ENCODE peak calls at places on chromosome 12, in six cellular contexts. R is tibial nerve; X is K562; B is body of pancreas; S is Karpas-422; Y is CD8-positive, alpha-beta T cell. E is an unnamed sample. For H3K27me3, the result is how much of the 10 kb centered on the place peaks cover.

GRCh38 chr12:88258396-88258795 is 116.3 kb downstream of the TMTC3 start:
- DNase-seq in R (no peak), X (no peak), B (no peak), S (peak), Y (no peak), E (no peak)

GRCh38 chr12:96989916-96990315 is 82.9 kb downstream of the NEDD1 start:
- DNase-seq in R (no peak), X (peak), B (peak), S (peak), Y (no peak), E (peak)

GRCh38 chr12:24561411-24561871 is 387.5 kb downstream of the BCAT1 start:
- DNase-seq in R (no peak), X (no peak), B (no peak), S (no peak), Y (no peak), E (peak)

GRCh38 chr12:12387521-12387920 is 30.6 kb downstream of the BORCS5 start:
- DNase-seq in R (no peak), X (peak), B (no peak), S (no peak), Y (no peak), E (peak)

GRCh38 chr12:116152268-116152667 is 125.2 kb downstream of the MED13L start:
- DNase-seq in R (no peak), X (no peak), B (no peak), S (no peak), Y (no peak), E (peak)

GRCh38 chr12:89861086-89861485 is 152.4 kb upstream of the ATP2B1 start:
- DNase-seq in R (no peak), X (peak), B (no peak), S (no peak), Y (no peak), E (no peak)

GRCh38 chr12:29782821-29783772 is 645 bp downstream of the TMTC1 start:
- DNase-seq in R (peak), X (no peak), B (peak), S (no peak), Y (no peak), E (peak)

GRCh38 chr12:24668563-24668962 is 280.3 kb downstream of the BCAT1 start:
- DNase-seq in R (no peak), X (no peak), B (no peak), S (no peak), Y (no peak), E (peak)

GRCh38 chr12:19150273-19150895 is 20.9 kb downstream of the PLEKHA5 start:
- DNase-seq in R (no peak), X (no peak), B (no peak), S (no peak), Y (no peak), E (peak)

GRCh38 chr12:15602051-15602672 is 187.0 kb downstream of the EPS8 start:
- DNase-seq in R (no peak), X (no peak), B (no peak), S (no peak), Y (no peak), E (no peak)

GRCh38 chr12:673849-674248 is 10.6 kb upstream of the NINJ2 start:
- DNase-seq in R (no peak), X (no peak), B (no peak), S (no peak), Y (no peak), E (no peak)

GRCh38 chr12:120536064-120536791 is 2.1 kb downstream of the RNF10 start:
- DNase-seq in R (no peak), X (peak), B (peak), S (no peak), Y (peak), E (no peak)

GRCh38 chr12:105740970-105741725 is 397.6 kb downstream of the NUAK1 start:
- DNase-seq in R (no peak), X (no peak), B (no peak), S (no peak), Y (no peak), E (peak)

GRCh38 chr12:131962069-131962468 is 12.3 kb downstream of the EP400 start:
- DNase-seq in R (no peak), X (no peak), B (no peak), S (no peak), Y (no peak), E (peak)

GRCh38 chr12:106296179-106296877 is 6.2 kb upstream of the TCP11L2 start:
- DNase-seq in R (no peak), X (no peak), B (no peak), S (no peak), Y (no peak), E (no peak)

GRCh38 chr12:95204141-95204866 is 13.0 kb downstream of the FGD6 start:
- DNase-seq in R (no peak), X (peak), B (peak), S (no peak), Y (no peak), E (peak)

GRCh38 chr12:94149781-94150482 is 1.6 kb downstream of the PLXNC1 start:
- DNase-seq in R (peak), X (no peak), B (peak), S (no peak), Y (no peak), E (peak)

DNA sequence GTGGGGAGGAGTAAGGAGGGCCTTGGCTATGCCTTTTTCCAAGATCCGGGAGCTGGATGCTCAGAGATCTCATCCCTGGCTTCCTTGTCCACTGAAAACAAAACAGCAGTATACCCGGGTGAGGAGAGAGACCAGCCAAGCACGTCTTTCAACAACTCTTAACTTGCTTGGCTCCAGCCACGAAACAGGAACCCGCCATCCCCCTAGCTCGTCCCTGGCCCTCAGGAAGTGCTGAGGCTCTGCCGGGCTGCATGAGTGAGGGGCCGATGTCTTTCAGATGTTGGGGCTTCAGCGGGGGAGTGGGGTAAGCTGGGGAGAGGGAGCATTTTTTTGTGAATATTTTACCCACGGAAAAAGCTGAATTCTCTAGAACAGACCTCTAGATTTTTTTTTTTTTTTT is 231.1 kb downstream of the CACNA1C start:
- DNase-seq in R (no peak), X (no peak), B (no peak), S (no peak), Y (no peak), E (peak)
- H3K27me3 ChIP-seq in R (under half), X (under half), B (under half), S (under half), Y (under half), E (under half)

GRCh38 chr12:100427078-100427477 is 46.6 kb upstream of the NR1H4 start:
- DNase-seq in R (no peak), X (no peak), B (no peak), S (no peak), Y (no peak), E (peak)
- H3K27ac ChIP-seq in R (no peak), X (no peak), B (no peak), S (peak), Y (no peak), E (no peak)

GRCh38 chr12:2751230-2751629 is 43.5 kb upstream of the FKBP4 start:
- DNase-seq in R (no peak), X (no peak), B (no peak), S (no peak), Y (no peak), E (no peak)
- H3K27me3 ChIP-seq in R (under half), X (under half), B (under half), S (under half), Y (under half), E (under half)

GRCh38 chr12:70449758-70450341 is 83.8 kb downstream of the KCNMB4 start:
- DNase-seq in R (no peak), X (no peak), B (no peak), S (peak), Y (no peak), E (no peak)
- H3K27ac ChIP-seq in R (no peak), X (no peak), B (no peak), S (no peak), Y (no peak), E (no peak)

GRCh38 chr12:130114952-130115351 is 47.3 kb upstream of the FZD10 start:
- DNase-seq in R (no peak), X (no peak), B (no peak), S (no peak), Y (no peak), E (no peak)

GRCh38 chr12:130117256-130117655 is 45.0 kb upstream of the FZD10 start:
- DNase-seq in R (no peak), X (no peak), B (no peak), S (no peak), Y (no peak), E (no peak)

GRCh38 chr12:130118181-130118580 is 44.1 kb upstream of the FZD10 start:
- DNase-seq in R (no peak), X (no peak), B (no peak), S (no peak), Y (no peak), E (no peak)

GRCh38 chr12:130115646-130116045 is 46.6 kb upstream of the FZD10 start:
- DNase-seq in R (no peak), X (no peak), B (no peak), S (no peak), Y (no peak), E (no peak)

DNA sequence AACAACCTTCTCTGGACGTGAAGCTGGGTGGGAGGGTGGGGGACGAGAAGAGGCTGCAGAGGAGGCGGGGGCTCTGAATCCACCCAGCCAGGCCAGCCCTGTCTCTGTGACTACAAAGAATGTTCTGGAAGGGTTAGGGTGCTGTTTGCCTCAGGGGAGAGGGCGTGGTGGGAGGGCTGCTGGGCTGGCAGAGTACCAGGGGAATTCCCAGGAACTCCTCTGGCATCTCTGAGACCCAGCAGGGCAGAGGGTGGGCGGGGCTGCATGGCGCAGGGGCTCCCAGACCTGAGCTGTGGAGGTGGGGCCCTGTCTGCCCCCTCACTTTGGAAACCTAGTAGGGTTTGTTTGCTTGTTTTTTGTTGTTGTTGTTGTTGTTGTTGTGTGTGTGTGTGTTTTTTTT is 45.5 kb upstream of the FZD10 start:
- DNase-seq in R (no peak), X (no peak), B (no peak), S (no peak), Y (no peak), E (no peak)
- H3K27me3 ChIP-seq in R (under half), X (under half), B (under half), S (under half), Y (under half), E (under half)

GRCh38 chr12:110310754-110311153 is 29.7 kb downstream of the ATP2A2 start:
- DNase-seq in R (no peak), X (no peak), B (no peak), S (no peak), Y (no peak), E (no peak)
- H3K27ac ChIP-seq in R (no peak), X (no peak), B (no peak), S (no peak), Y (no peak), E (peak)

DNA sequence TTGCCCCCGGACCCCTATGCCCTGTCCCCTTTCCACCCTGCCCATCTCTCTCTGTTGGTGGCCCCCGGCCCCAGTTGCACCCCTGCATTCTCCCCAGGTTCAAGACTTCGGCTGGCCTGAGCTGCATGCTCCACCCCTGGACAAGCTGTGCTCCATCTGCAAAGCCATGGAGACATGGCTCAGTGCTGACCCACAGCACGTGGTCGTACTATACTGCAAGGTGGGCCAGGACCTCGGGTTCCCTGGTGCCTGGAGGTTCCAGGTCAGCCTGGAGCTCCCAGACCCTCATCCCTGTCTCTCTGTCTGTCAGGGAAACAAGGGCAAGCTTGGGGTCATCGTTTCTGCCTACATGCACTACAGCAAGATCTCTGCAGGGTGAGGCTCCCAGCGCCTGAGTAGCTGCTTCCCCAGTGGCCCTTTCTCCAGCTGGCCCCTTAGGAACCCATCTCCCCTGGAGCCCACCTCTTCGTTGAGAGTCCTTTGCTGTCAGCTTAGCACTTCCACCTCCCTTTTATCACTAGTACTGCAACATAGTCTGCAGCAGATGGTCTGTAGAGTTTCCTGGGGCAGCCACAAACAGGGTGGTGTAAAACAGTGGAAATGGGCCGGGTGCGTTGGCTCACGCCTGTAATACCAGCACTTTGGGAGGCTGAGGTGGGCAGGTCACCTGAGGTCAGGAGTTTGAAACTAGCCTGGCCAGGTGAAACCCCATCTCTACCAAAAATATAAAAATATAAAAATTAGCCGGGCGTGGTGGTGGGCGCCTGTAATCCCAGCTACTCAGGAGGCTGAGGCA is 5.8 kb downstream of the TNS2 start:
- DNase-seq in R (peak), X (no peak), B (no peak), S (no peak), Y (no peak), E (no peak)
- H3K27me3 ChIP-seq in R (under half), X (under half), B (under half), S (under half), Y (under half), E (under half)

GRCh38 chr12:47736877-47737676 is 11.8 kb upstream of the ENDOU start:
- DNase-seq in R (peak), X (peak), B (peak), S (no peak), Y (no peak), E (peak)

GRCh38 chr12:47733142-47733541 is 7.9 kb upstream of the ENDOU start:
- DNase-seq in R (no peak), X (no peak), B (no peak), S (no peak), Y (no peak), E (no peak)

GRCh38 chr12:47735649-47736048 is 10.4 kb upstream of the ENDOU start:
- DNase-seq in R (no peak), X (no peak), B (no peak), S (no peak), Y (no peak), E (no peak)

GRCh38 chr12:47736216-47736615 is 10.9 kb upstream of the ENDOU start:
- DNase-seq in R (no peak), X (no peak), B (no peak), S (no peak), Y (no peak), E (no peak)

DNA sequence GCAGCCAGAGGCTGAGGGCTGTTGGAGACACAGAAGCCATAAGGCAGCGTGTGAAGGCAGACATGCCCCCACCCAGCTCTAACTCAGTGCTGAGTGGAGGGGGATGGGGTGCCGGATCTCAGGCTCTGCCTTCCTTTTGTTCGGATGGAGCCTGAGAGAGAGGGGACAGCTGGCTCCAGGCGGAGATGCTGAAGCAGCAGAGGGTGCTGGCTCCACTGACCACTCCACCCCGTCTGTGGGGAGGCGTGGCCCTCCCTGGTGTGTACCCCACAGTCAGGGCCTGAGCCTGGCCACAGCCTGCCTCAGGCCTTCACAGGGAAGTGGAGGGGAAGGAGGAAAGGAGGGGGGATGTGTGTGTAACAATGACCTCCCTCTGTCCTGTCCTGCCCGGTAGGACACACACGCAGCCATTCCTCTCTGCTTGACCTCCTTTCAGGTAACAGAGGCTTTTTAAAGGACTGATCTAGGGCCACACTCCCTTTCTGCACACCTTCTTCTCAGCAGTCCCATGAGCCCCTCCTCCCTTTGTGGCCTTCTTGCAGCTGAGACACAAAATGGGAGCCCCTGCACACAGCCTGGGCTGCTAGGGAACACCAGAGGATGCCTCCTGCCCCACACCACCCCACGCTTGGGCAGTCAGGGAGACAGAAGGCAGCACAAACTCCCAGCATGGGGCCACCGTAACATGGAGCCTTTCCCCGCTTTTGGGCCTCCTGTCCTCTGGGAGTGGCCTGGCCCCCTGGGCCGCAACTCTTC is 9.6 kb upstream of the ENDOU start:
- DNase-seq in R (no peak), X (no peak), B (no peak), S (no peak), Y (no peak), E (peak)
- H3K27ac ChIP-seq in R (peak), X (no peak), B (no peak), S (no peak), Y (no peak), E (no peak)